ENCODE peak calls at places on chromosomes 6 and 20, in seven cellular contexts. One of them, this sample, is unnamed.

GRCh38 chr20:43975096-43975768 is 60.6 kb downstream of the TOX2 start:
- DNase-seq in neuronal stem cell: no peak
- DNase-seq in mesendoderm: peak; percentile 25
- DNase-seq in H9: no peak
- DNase-seq in IMR-90: peak; percentile 93
- DNase-seq in H1: no peak
- DNase-seq in trophoblast cell: no peak
- DNase-seq in this sample: peak; percentile 60

GRCh38 chr6:1885576-1886003 is 275.9 kb downstream of the FOXC1 start:
- DNase-seq in neuronal stem cell: no peak
- DNase-seq in mesendoderm: no peak
- DNase-seq in H9: no peak
- DNase-seq in IMR-90: no peak
- DNase-seq in H1: no peak
- DNase-seq in trophoblast cell: no peak
- DNase-seq in this sample: no peak

GRCh38 chr6:14906621-14907020 is 339.2 kb upstream of the JARID2 start:
- DNase-seq in neuronal stem cell: no peak
- DNase-seq in mesendoderm: no peak
- DNase-seq in H9: no peak
- DNase-seq in IMR-90: no peak
- DNase-seq in H1: no peak
- DNase-seq in trophoblast cell: no peak
- DNase-seq in this sample: no peak

GRCh38 chr6:116447496-116448011 is 13.6 kb upstream of the CALHM6 start:
- DNase-seq in neuronal stem cell: no peak
- DNase-seq in mesendoderm: no peak
- DNase-seq in H9: no peak
- DNase-seq in IMR-90: peak; percentile 99
- DNase-seq in H1: no peak
- DNase-seq in trophoblast cell: peak; percentile 73
- DNase-seq in this sample: peak; percentile 99

GRCh38 chr6:168093071-168093505 is 14.1 kb upstream of the FRMD1 start:
- DNase-seq in neuronal stem cell: no peak
- DNase-seq in mesendoderm: no peak
- DNase-seq in H9: no peak
- DNase-seq in IMR-90: no peak
- DNase-seq in H1: no peak
- DNase-seq in trophoblast cell: no peak
- DNase-seq in this sample: no peak

GRCh38 chr6:4772750-4773149 is 3.5 kb upstream of the CDYL start:
- DNase-seq in neuronal stem cell: no peak
- DNase-seq in mesendoderm: peak; percentile 84
- DNase-seq in H9: peak; percentile 57
- DNase-seq in IMR-90: no peak
- DNase-seq in H1: no peak
- DNase-seq in trophoblast cell: no peak
- DNase-seq in this sample: no peak

GRCh38 chr6:107956586-107957164 is 1.3 kb downstream of the SEC63 start:
- DNase-seq in neuronal stem cell: no peak
- DNase-seq in mesendoderm: no peak
- DNase-seq in H9: no peak
- DNase-seq in IMR-90: peak; percentile 65
- DNase-seq in H1: no peak
- DNase-seq in trophoblast cell: peak; percentile 50
- DNase-seq in this sample: peak; percentile 86

GRCh38 chr6:40918035-40918651 is 120.9 kb downstream of the UNC5CL start:
- DNase-seq in neuronal stem cell: no peak
- DNase-seq in mesendoderm: no peak
- DNase-seq in H9: peak; percentile 39
- DNase-seq in IMR-90: no peak
- DNase-seq in H1: no peak
- DNase-seq in trophoblast cell: no peak
- DNase-seq in this sample: no peak

GRCh38 chr6:164322533-164322932 is 908.0 kb downstream of the QKI start:
- DNase-seq in neuronal stem cell: no peak
- DNase-seq in mesendoderm: no peak
- DNase-seq in H9: no peak
- DNase-seq in IMR-90: no peak
- DNase-seq in H1: no peak
- DNase-seq in trophoblast cell: peak; percentile 92
- DNase-seq in this sample: peak; percentile 51

GRCh38 chr20:58713801-58714339 is 21.3 kb downstream of the NPEPL1 start:
- DNase-seq in neuronal stem cell: no peak
- DNase-seq in mesendoderm: no peak
- DNase-seq in H9: peak; percentile 18
- DNase-seq in IMR-90: no peak
- DNase-seq in H1: no peak
- DNase-seq in trophoblast cell: no peak
- DNase-seq in this sample: no peak

GRCh38 chr6:82419859-82420258 is 56.2 kb downstream of the TPBG start:
- DNase-seq in neuronal stem cell: no peak
- DNase-seq in mesendoderm: no peak
- DNase-seq in H9: no peak
- DNase-seq in IMR-90: no peak
- DNase-seq in H1: no peak
- DNase-seq in trophoblast cell: no peak
- DNase-seq in this sample: no peak

GRCh38 chr6:159066479-159066878 is 21.7 kb upstream of the TAGAP start:
- DNase-seq in neuronal stem cell: no peak
- DNase-seq in mesendoderm: no peak
- DNase-seq in H9: no peak
- DNase-seq in IMR-90: no peak
- DNase-seq in H1: no peak
- DNase-seq in trophoblast cell: no peak
- DNase-seq in this sample: no peak

GRCh38 chr6:166764473-166765233 is 137.6 kb upstream of the RPS6KA2 start:
- DNase-seq in neuronal stem cell: no peak
- DNase-seq in mesendoderm: no peak
- DNase-seq in H9: peak; percentile 12
- DNase-seq in IMR-90: no peak
- DNase-seq in H1: no peak
- DNase-seq in trophoblast cell: no peak
- DNase-seq in this sample: no peak

GRCh38 chr20:1946762-1947534 is 46.9 kb downstream of the PDYN start:
- DNase-seq in neuronal stem cell: peak; percentile 82
- DNase-seq in mesendoderm: peak; percentile 92
- DNase-seq in H9: peak; percentile 96
- DNase-seq in IMR-90: peak; percentile 17
- DNase-seq in H1: peak; percentile 84
- DNase-seq in trophoblast cell: peak; percentile 47
- DNase-seq in this sample: peak; percentile 68

GRCh38 chr20:4190792-4191519 is 175.6 kb upstream of the RNF24 start:
- DNase-seq in neuronal stem cell: no peak
- DNase-seq in mesendoderm: no peak
- DNase-seq in H9: no peak
- DNase-seq in IMR-90: no peak
- DNase-seq in H1: no peak
- DNase-seq in trophoblast cell: no peak
- DNase-seq in this sample: no peak

GRCh38 chr6:117555882-117556498 is 46.3 kb downstream of the GOPC start:
- DNase-seq in neuronal stem cell: no peak
- DNase-seq in mesendoderm: no peak
- DNase-seq in H9: no peak
- DNase-seq in IMR-90: peak; percentile 31
- DNase-seq in H1: peak; percentile 74
- DNase-seq in trophoblast cell: peak; percentile 86
- DNase-seq in this sample: peak; percentile 54

GRCh38 chr6:137709424-137710281 is 157.4 kb upstream of the TNFAIP3 start:
- DNase-seq in neuronal stem cell: no peak
- DNase-seq in mesendoderm: no peak
- DNase-seq in H9: no peak
- DNase-seq in IMR-90: peak; percentile 88
- DNase-seq in H1: no peak
- DNase-seq in trophoblast cell: peak; percentile 97
- DNase-seq in this sample: peak; percentile 63

GRCh38 chr6:107318100-107318736 is 141.1 kb downstream of the PDSS2 start:
- DNase-seq in neuronal stem cell: peak; percentile 24
- DNase-seq in mesendoderm: peak; percentile 78
- DNase-seq in H9: peak; percentile 60
- DNase-seq in IMR-90: peak; percentile 63
- DNase-seq in H1: peak; percentile 51
- DNase-seq in trophoblast cell: peak; percentile 64
- DNase-seq in this sample: peak; percentile 64

GRCh38 chr6:74447013-74447412 is 751.0 kb downstream of the CD109 start:
- DNase-seq in neuronal stem cell: no peak
- DNase-seq in mesendoderm: no peak
- DNase-seq in H9: no peak
- DNase-seq in IMR-90: peak; percentile 44
- DNase-seq in H1: no peak
- DNase-seq in trophoblast cell: peak; percentile 16
- DNase-seq in this sample: peak; percentile 64

GRCh38 chr6:81002126-81002525 is 750.4 kb downstream of the TENT5A start:
- DNase-seq in neuronal stem cell: no peak
- DNase-seq in mesendoderm: no peak
- DNase-seq in H9: no peak
- DNase-seq in IMR-90: no peak
- DNase-seq in H1: no peak
- DNase-seq in trophoblast cell: peak; percentile 11
- DNase-seq in this sample: peak; percentile 27

GRCh38 chr20:57716202-57716601 is 6.4 kb upstream of the PMEPA1 start:
- DNase-seq in neuronal stem cell: no peak
- DNase-seq in mesendoderm: no peak
- DNase-seq in H9: no peak
- DNase-seq in IMR-90: peak; percentile 81
- DNase-seq in H1: no peak
- DNase-seq in trophoblast cell: peak; percentile 73
- DNase-seq in this sample: peak; percentile 50

GRCh38 chr6:36853325-36853724 is 14.1 kb upstream of the CPNE5 start:
- DNase-seq in neuronal stem cell: no peak
- DNase-seq in mesendoderm: no peak
- DNase-seq in H9: no peak
- DNase-seq in IMR-90: peak; percentile 90
- DNase-seq in H1: no peak
- DNase-seq in trophoblast cell: peak; percentile 96
- DNase-seq in this sample: peak; percentile 90

GRCh38 chr6:3431994-3432393 is 24.9 kb downstream of the SLC22A23 start:
- DNase-seq in neuronal stem cell: no peak
- DNase-seq in mesendoderm: no peak
- DNase-seq in H9: no peak
- DNase-seq in IMR-90: no peak
- DNase-seq in H1: no peak
- DNase-seq in trophoblast cell: peak; percentile 47
- DNase-seq in this sample: no peak
- H2BK120ac ChIP-seq in neuronal stem cell: no peak overlapping the region
- H2BK120ac ChIP-seq in mesendoderm: no peak overlapping the region
- H2BK120ac ChIP-seq in H9: no peak overlapping the region
- H2BK120ac ChIP-seq in IMR-90: no peak overlapping the region
- H2BK120ac ChIP-seq in H1: no peak overlapping the region
- H2BK120ac ChIP-seq in trophoblast cell: peak overlapping the region; percentile 48
- H2BK120ac ChIP-seq in this sample: no peak overlapping the region

DNA sequence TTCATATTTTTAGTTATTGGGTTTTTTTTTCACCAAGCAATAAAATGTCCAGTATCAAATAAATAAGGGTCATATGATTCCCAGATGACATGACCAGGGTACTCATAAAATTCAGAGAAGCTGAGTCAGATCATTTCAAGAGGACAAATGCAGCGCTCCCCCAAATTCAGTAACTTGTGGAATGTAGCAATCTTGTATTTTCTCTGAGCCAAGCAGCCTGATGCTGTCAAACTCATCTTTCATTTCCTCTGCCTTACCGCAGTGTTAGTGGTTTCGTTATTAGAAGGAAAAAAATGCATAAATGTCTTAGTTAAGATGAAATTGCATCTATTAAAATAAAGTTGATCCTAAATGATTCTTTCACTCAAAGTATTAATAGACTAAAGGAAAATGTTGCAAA is 57.8 kb upstream of the EDN1 start:
- DNase-seq in neuronal stem cell: no peak
- DNase-seq in mesendoderm: no peak
- DNase-seq in H9: no peak
- DNase-seq in IMR-90: peak; percentile 28
- DNase-seq in H1: no peak
- DNase-seq in trophoblast cell: peak; percentile 28
- DNase-seq in this sample: peak; percentile 10
- H2BK120ac ChIP-seq in neuronal stem cell: no peak overlapping the region
- H2BK120ac ChIP-seq in mesendoderm: no peak overlapping the region
- H2BK120ac ChIP-seq in H9: no peak overlapping the region
- H2BK120ac ChIP-seq in IMR-90: no peak overlapping the region
- H2BK120ac ChIP-seq in H1: no peak overlapping the region
- H2BK120ac ChIP-seq in trophoblast cell: no peak overlapping the region
- H2BK120ac ChIP-seq in this sample: no peak overlapping the region

GRCh38 chr6:101883398-101883975 is 490.0 kb downstream of the GRIK2 start:
- DNase-seq in neuronal stem cell: no peak
- DNase-seq in mesendoderm: no peak
- DNase-seq in H9: no peak
- DNase-seq in IMR-90: peak; percentile 53
- DNase-seq in H1: no peak
- DNase-seq in trophoblast cell: no peak
- DNase-seq in this sample: peak; percentile 3

GRCh38 chr6:101876431-101876830 is 482.9 kb downstream of the GRIK2 start:
- DNase-seq in neuronal stem cell: peak; percentile 23
- DNase-seq in mesendoderm: no peak
- DNase-seq in H9: no peak
- DNase-seq in IMR-90: no peak
- DNase-seq in H1: no peak
- DNase-seq in trophoblast cell: no peak
- DNase-seq in this sample: no peak

GRCh38 chr6:101878554-101879276 is 485.2 kb downstream of the GRIK2 start:
- DNase-seq in neuronal stem cell: no peak
- DNase-seq in mesendoderm: peak; percentile 2
- DNase-seq in H9: no peak
- DNase-seq in IMR-90: peak; percentile 19
- DNase-seq in H1: no peak
- DNase-seq in trophoblast cell: no peak
- DNase-seq in this sample: no peak

DNA sequence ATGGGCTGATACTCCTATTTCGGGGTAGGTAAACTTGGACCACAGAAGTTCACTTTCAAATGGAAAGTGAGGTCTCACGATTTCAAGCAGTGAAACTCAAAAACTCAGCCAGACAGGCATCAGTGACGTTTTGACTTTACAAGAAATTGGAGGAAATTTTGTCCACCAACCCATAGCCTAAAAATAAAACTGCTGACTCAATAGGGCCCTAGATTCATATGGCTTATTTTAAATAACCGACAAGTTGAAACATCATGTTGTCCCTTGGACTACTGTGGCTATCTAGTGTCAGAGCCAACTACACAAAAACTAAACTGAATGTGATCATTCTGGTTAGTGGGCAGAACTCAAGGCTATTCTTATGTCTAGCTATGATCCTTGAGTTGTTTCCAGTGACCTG is 486.3 kb downstream of the GRIK2 start:
- DNase-seq in neuronal stem cell: no peak
- DNase-seq in mesendoderm: no peak
- DNase-seq in H9: no peak
- DNase-seq in IMR-90: no peak
- DNase-seq in H1: no peak
- DNase-seq in trophoblast cell: no peak
- DNase-seq in this sample: no peak
- H2BK120ac ChIP-seq in neuronal stem cell: no peak overlapping the region
- H2BK120ac ChIP-seq in mesendoderm: no peak overlapping the region
- H2BK120ac ChIP-seq in H9: no peak overlapping the region
- H2BK120ac ChIP-seq in IMR-90: no peak overlapping the region
- H2BK120ac ChIP-seq in H1: no peak overlapping the region
- H2BK120ac ChIP-seq in trophoblast cell: no peak overlapping the region
- H2BK120ac ChIP-seq in this sample: no peak overlapping the region

GRCh38 chr6:43293698-43294097 is 4.4 kb upstream of the SLC22A7 start:
- DNase-seq in neuronal stem cell: no peak
- DNase-seq in mesendoderm: no peak
- DNase-seq in H9: no peak
- DNase-seq in IMR-90: no peak
- DNase-seq in H1: no peak
- DNase-seq in trophoblast cell: no peak
- DNase-seq in this sample: no peak
- H2BK120ac ChIP-seq in neuronal stem cell: no peak overlapping the region
- H2BK120ac ChIP-seq in mesendoderm: no peak overlapping the region
- H2BK120ac ChIP-seq in H9: no peak overlapping the region
- H2BK120ac ChIP-seq in IMR-90: no peak overlapping the region
- H2BK120ac ChIP-seq in H1: no peak overlapping the region
- H2BK120ac ChIP-seq in trophoblast cell: no peak overlapping the region
- H2BK120ac ChIP-seq in this sample: no peak overlapping the region

This sample was measured in mesenchymal stem cell.